ENCODE peak calls at places on chromosomes 1 and 21, in nine cellular contexts. P, Q, L, C, V, E, U, N and S are unnamed samples. For H3K4me1 and H3K9me3, the result is how much of the 10 kb centered on the place peaks cover.

GRCh38 chr1:185719021-185719420 is 15.2 kb upstream of the HMCN1 start:
- DNase-seq in N (peak), L (peak), P (no peak), Q (peak), E (no peak), V (no peak), U (peak), C (peak), S (peak)

GRCh38 chr1:7912743-7913557 is 27.7 kb downstream of the TNFRSF9 start:
- DNase-seq in V (no peak), E (no peak), C (no peak), U (no peak), N (no peak), Q (no peak), P (no peak), L (no peak), S (no peak)

GRCh38 chr1:206794294-206794908 is 22.1 kb upstream of the IL10 start:
- DNase-seq in Q (no peak), P (no peak), E (no peak), V (no peak), C (no peak), U (no peak), N (no peak), L (no peak), S (no peak)

GRCh38 chr1:41689596-41689995 is 205.1 kb upstream of the EDN2 start:
- DNase-seq in N (no peak), L (no peak), V (no peak), U (no peak), Q (no peak), E (no peak), P (no peak), C (no peak), S (no peak)

GRCh38 chr1:207030522-207031009 is 2.0 kb downstream of the C1orf116 start:
- DNase-seq in N (no peak), Q (no peak), P (no peak), V (no peak), C (no peak), E (no peak), U (no peak), L (no peak), S (no peak)

GRCh38 chr1:21668232-21669032 is 725 bp downstream of the RAP1GAP start:
- DNase-seq in E (no peak), C (no peak), V (no peak), L (no peak), U (no peak), Q (no peak), N (no peak), P (no peak), S (no peak)

GRCh38 chr1:209349372-209350324 is 233.9 kb upstream of the CAMK1G start:
- DNase-seq in N (no peak), Q (no peak), C (no peak), P (no peak), V (no peak), L (no peak), E (no peak), U (no peak), S (no peak)

GRCh38 chr1:8367571-8368184 is 49.8 kb downstream of the SLC45A1 start:
- DNase-seq in C (no peak), E (no peak), P (no peak), Q (no peak), V (no peak), U (no peak), N (peak), L (no peak), S (no peak)

GRCh38 chr1:153945131-153945794 is 1.3 kb downstream of the DENND4B start:
- DNase-seq in L (no peak), N (peak), Q (peak), V (no peak), P (peak), C (peak), E (no peak), U (peak), S (peak)

GRCh38 chr1:182337736-182338571 is 53.6 kb downstream of the GLUL start:
- DNase-seq in Q (no peak), P (peak), C (peak), L (no peak), E (no peak), U (no peak), V (no peak), N (no peak), S (peak)

GRCh38 chr1:19438552-19439196 is 46.7 kb downstream of the CAPZB start:
- DNase-seq in P (no peak), U (no peak), N (no peak), V (no peak), E (no peak), Q (no peak), C (no peak), L (no peak), S (no peak)

GRCh38 chr1:33586111-33586510 is 113.7 kb downstream of the ZSCAN20 start:
- DNase-seq in C (no peak), Q (no peak), U (no peak), N (no peak), E (no peak), L (no peak), P (no peak), V (no peak), S (no peak)

GRCh38 chr21:43355196-43355924 is 71.6 kb downstream of the SIK1 start:
- DNase-seq in N (no peak), P (no peak), U (no peak), L (no peak), Q (no peak), V (no peak), C (no peak), E (no peak), S (peak)

GRCh38 chr1:227895828-227896685 is 51.7 kb downstream of the WNT9A start:
- DNase-seq in Q (peak), L (peak), C (no peak), P (no peak), N (peak), E (no peak), V (no peak), U (no peak), S (peak)

GRCh38 chr1:58158006-58158405 is 388.5 kb downstream of the OMA1 start:
- DNase-seq in L (no peak), C (no peak), V (no peak), N (no peak), E (no peak), U (no peak), Q (no peak), P (no peak), S (no peak)

GRCh38 chr1:47696404-47696910 is 258.6 kb downstream of the FOXD2 start:
- DNase-seq in U (no peak), Q (no peak), N (no peak), C (no peak), V (no peak), E (no peak), P (no peak), L (no peak), S (no peak)

GRCh38 chr1:10031461-10031860 is 1.3 kb upstream of the UBE4B start:
- DNase-seq in Q (no peak), U (no peak), E (no peak), N (no peak), V (no peak), P (no peak), C (no peak), L (no peak), S (no peak)

GRCh38 chr1:165560834-165561233 is 17.0 kb downstream of the LRRC52 start:
- DNase-seq in Q (no peak), L (no peak), P (no peak), U (no peak), N (no peak), E (no peak), C (no peak), V (no peak), S (no peak)

GRCh38 chr1:23341829-23342697 is 2.0 kb downstream of the HNRNPR start:
- DNase-seq in N (no peak), V (no peak), E (no peak), L (no peak), U (peak), Q (no peak), P (no peak), C (no peak), S (no peak)

GRCh38 chr1:63892632-63893395 is 119.0 kb downstream of the ROR1 start:
- DNase-seq in P (no peak), Q (no peak), U (peak), N (peak), L (no peak), V (no peak), E (no peak), C (no peak), S (no peak)

GRCh38 chr1:155962599-155963211 is 15.6 kb downstream of the ARHGEF2 start:
- DNase-seq in L (no peak), N (peak), U (peak), C (peak), V (no peak), Q (peak), E (no peak), P (no peak), S (no peak)

GRCh38 chr1:64744492-64745180 is at the start of gene RAVER2:
- DNase-seq in L (peak), E (peak), C (peak), P (peak), Q (peak), U (peak), V (peak), N (peak), S (peak)

GRCh38 chr21:33112670-33113596 is 43.0 kb downstream of the OLIG1 start:
- DNase-seq in E (peak), L (no peak), P (no peak), C (no peak), Q (no peak), N (no peak), U (no peak), V (no peak), S (no peak)

GRCh38 chr1:60764489-60764888 is 317.9 kb upstream of the NFIA start:
- DNase-seq in V (no peak), C (no peak), Q (no peak), E (no peak), N (no peak), P (no peak), L (no peak), U (no peak), S (no peak)

GRCh38 chr21:15515908-15516307 is 213.9 kb upstream of the USP25 start:
- DNase-seq in L (no peak), C (no peak), N (no peak), U (no peak), V (no peak), E (no peak), Q (no peak), P (no peak), S (no peak)

GRCh38 chr1:166975361-166976129 is at the start of gene ILDR2:
- DNase-seq in E (peak), C (peak), V (peak), Q (peak), U (peak), L (peak), N (peak), P (peak), S (peak)

GRCh38 chr21:46095106-46095719 is 2.7 kb upstream of the COL6A2 start:
- DNase-seq in E (no peak), C (no peak), V (no peak), N (peak), Q (no peak), U (no peak), L (peak), P (no peak), S (peak)
- H3K27ac ChIP-seq in E (no peak), C (no peak), V (no peak), N (no peak), Q (no peak), U (no peak), L (no peak), P (peak), S (no peak)

GRCh38 chr1:177476706-177477105 is 305.9 kb downstream of the BRINP2 start:
- DNase-seq in E (no peak), N (no peak), U (no peak), V (no peak), P (no peak), L (no peak), C (no peak), Q (no peak), S (no peak)

DNA sequence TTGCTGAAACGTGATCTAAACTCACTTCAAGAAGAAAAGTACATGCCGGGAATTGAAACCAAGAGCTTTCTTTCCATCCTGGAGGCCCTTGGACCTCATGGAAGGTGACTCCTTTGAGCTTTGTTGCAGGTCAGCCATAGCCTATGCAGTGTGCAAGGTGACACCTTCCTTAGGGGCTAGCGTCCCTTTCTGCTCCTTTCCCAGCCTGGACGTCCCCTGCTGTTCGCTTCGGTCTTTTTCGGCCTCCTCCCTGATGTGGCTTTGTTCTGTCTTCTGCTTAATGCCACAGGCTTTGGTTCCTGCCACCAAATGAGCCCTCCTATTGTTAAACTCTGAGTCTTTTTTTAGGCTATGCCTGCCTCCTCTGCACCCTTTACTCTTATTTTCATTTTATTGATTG is 308.8 kb downstream of the BRINP2 start:
- DNase-seq in P (no peak), N (no peak), L (no peak), C (no peak), Q (no peak), E (no peak), V (no peak), U (peak), S (no peak)
- H3K4me1 ChIP-seq in P (under half), N (under half), L (under half), C (under half), Q (under half), E (under half), V (under half), U (under half), S (under half)

GRCh38 chr1:49106438-49106837 is 329.7 kb upstream of the BEND5 start:
- DNase-seq in Q (no peak), N (no peak), E (no peak), U (no peak), V (no peak), P (no peak), C (no peak), L (no peak), S (no peak)
- H3K9me3 ChIP-seq in Q (under half), N (under half), E (under half), U (under half), V (under half), P (under half), C (under half), L (under half), S (under half)

DNA sequence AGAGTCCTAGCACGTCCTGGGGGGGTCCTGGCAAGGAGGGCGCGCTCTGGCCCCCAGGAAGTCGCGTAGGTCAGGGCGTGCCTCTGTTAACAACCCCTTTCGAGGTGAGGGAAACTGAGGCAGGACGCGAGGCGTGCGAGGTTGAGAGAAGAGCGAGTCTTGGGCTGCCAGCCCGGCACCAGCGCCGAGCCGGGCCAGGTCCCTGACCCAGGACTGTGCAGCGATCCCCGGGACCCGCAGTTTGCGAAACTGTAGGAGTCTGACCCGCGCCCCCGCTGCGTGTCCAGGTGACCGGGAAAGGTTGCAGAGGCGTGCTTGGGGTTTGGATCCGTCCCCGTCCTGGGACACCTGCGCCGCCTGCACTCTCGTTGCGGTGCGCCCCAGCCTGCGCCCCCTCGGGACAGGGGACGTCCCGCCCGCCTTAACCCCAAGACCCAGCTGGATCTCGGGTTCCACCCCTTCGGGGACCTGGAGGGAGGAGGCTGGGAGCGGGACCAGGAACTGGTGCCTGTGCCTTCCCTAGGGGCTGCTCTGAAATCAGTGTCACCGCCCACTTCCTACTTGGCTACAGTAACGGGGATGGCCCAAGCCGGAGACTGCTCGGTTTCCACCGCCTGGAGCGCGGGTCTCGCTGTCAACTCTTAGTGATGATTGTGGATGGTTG is 493 bp downstream of the DISC1 start:
- DNase-seq in E (peak), L (peak), V (peak), Q (peak), C (peak), P (peak), N (peak), U (peak), S (peak)
- H3K27ac ChIP-seq in E (no peak), L (peak), V (peak), Q (peak), C (peak), P (peak), N (no peak), U (no peak), S (peak)